ENCODE peak calls at places on chromosomes 6 and 20, in eight cellular contexts. N is RWPE2; V is Peyer's patch; Y is adipocyte; H is NT2/D1; Z is CD8-positive, alpha-beta memory T cell; B is lower lobe of right lung; K is prostate gland. R is an unnamed sample.

GRCh38 chr6:114144887-114145851 is 174.2 kb upstream of the HDAC2 start:
- DNase-seq in N (no peak), V (no peak), Y (peak; percentile 29), H (peak; percentile 5), Z (no peak), B (no peak), K (no peak), R (no peak)

GRCh38 chr6:118725944-118726343 is 74.6 kb upstream of the CEP85L start:
- DNase-seq in N (no peak), V (no peak), Y (no peak), H (no peak), Z (peak; percentile 36), B (no peak), K (no peak), R (no peak)

GRCh38 chr6:152976749-152977148 is 6.1 kb downstream of the FBXO5 start:
- DNase-seq in N (no peak), V (no peak), Y (no peak), H (no peak), Z (no peak), B (no peak), K (no peak), R (no peak)

GRCh38 chr6:162964703-162965140 is 236.9 kb downstream of the PACRG start:
- DNase-seq in N (peak; percentile 78), V (no peak), Y (peak; percentile 93), H (no peak), Z (no peak), B (no peak), K (no peak), R (no peak)

GRCh38 chr20:34983995-34984735 is 28.5 kb downstream of the MYH7B start:
- DNase-seq in N (peak; percentile 76), V (no peak), Y (no peak), H (peak; percentile 42), Z (no peak), B (no peak), K (no peak), R (peak; percentile 87)

GRCh38 chr20:17612287-17612974 is 42.6 kb downstream of the DSTN start:
- DNase-seq in N (peak; percentile 67), V (peak; percentile 61), Y (peak; percentile 70), H (no peak), Z (peak; percentile 81), B (peak; percentile 65), K (no peak), R (peak; percentile 39)

GRCh38 chr6:166592818-166593217 is 6.3 kb upstream of the RAMACL start:
- DNase-seq in N (no peak), V (no peak), Y (peak; percentile 42), H (no peak), Z (no peak), B (no peak), K (no peak), R (no peak)

GRCh38 chr20:63472159-63472811 is at the start of gene KCNQ2:
- DNase-seq in N (no peak), V (no peak), Y (no peak), H (peak; percentile 42), Z (no peak), B (no peak), K (no peak), R (peak; percentile 95)

GRCh38 chr6:3211681-3212080 is 15.8 kb downstream of the TUBB2B start:
- DNase-seq in N (no peak), V (no peak), Y (peak; percentile 43), H (no peak), Z (no peak), B (no peak), K (no peak), R (no peak)

GRCh38 chr6:128005009-128005408 is 104.2 kb upstream of the THEMIS start:
- DNase-seq in N (no peak), V (no peak), Y (no peak), H (no peak), Z (no peak), B (no peak), K (no peak), R (no peak)

GRCh38 chr6:74733830-74734591 is 471.8 kb downstream of the COL12A1 start:
- DNase-seq in N (no peak), V (no peak), Y (peak; percentile 72), H (no peak), Z (no peak), B (no peak), K (no peak), R (no peak)

GRCh38 chr6:117600008-117600743 is 2.1 kb downstream of the GOPC start:
- DNase-seq in N (no peak), V (no peak), Y (peak; percentile 22), H (no peak), Z (no peak), B (no peak), K (no peak), R (no peak)

GRCh38 chr6:38671885-38672467 is 31.0 kb downstream of the GLO1 start:
- DNase-seq in N (no peak), V (peak; percentile 55), Y (peak; percentile 79), H (peak; percentile 33), Z (peak; percentile 15), B (no peak), K (peak; percentile 10), R (peak; percentile 72)

GRCh38 chr6:36414481-36414880 is 27.0 kb upstream of the ETV7 start:
- DNase-seq in N (no peak), V (no peak), Y (no peak), H (no peak), Z (no peak), B (no peak), K (no peak), R (no peak)

DNA sequence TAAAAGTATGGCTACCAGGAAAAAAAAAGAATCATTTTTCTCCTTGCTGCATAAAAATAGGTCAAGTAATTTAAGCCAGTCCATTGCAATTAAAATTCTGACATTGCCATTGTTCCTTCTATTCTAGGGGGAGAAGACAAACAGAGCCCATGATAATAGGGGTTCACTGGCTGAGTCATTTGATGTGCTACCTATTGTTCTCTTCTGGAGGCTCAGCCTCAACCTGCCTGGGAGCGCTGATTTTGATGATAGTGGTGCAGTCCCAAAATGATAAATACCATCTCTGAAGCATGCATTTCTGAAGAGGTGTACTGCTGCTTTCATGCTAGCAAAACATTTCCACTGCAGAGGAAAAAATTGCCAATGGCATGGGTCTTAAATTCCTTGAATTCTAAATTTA is 5.8 kb downstream of the CITED2 start:
- DNase-seq in N (no peak), V (no peak), Y (no peak), H (no peak), Z (no peak), B (no peak), K (no peak), R (peak; percentile 49)
- H3K4me3 ChIP-seq in N (no peak overlapping the region), V (no peak overlapping the region), Y (no peak overlapping the region), H (no peak overlapping the region), Z (no peak overlapping the region), B (no peak overlapping the region), K (no peak overlapping the region), R (no peak overlapping the region)

GRCh38 chr6:145924600-145924999 is 39.6 kb downstream of the SHPRH start:
- DNase-seq in N (no peak), V (no peak), Y (no peak), H (no peak), Z (no peak), B (no peak), K (no peak), R (no peak)

DNA sequence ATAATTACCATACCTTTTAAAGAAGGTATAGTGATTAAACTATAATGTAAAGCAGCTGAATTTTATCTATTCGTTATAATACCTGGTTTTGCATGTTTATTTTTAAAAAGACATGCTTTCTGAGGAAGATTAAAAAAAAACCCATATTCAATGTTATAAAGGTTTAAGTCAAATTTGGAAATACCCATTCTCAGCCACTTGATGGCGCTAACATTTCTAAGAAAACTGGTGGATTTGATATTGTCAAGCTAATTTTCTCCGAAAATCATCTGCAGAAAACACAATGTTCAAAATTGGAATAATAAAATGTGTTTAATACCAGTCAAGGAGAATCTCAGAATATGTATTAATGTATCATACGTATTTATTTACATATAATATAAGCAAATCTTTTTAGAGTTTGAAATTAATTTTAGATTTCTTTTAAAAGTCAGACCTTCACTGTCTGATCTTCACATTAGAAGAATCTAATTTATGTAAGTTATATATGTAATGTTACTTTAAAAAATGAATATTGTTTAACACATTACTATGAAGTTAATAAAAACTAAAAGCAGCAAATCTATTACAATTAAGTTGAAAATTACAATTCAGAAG is 35.0 kb downstream of the SHPRH start:
- DNase-seq in N (no peak), V (no peak), Y (peak; percentile 77), H (peak; percentile 9), Z (peak; percentile 5), B (no peak), K (no peak), R (no peak)
- H3K36me3 ChIP-seq in N (peaks cover 81% of the 10 kb centered on the region), V (no peaks in the 10 kb centered on the region), Y (peaks cover 80% of the 10 kb centered on the region), H (peaks cover 51% of the 10 kb centered on the region), Z (no peaks in the 10 kb centered on the region), B (peaks cover 69% of the 10 kb centered on the region), K (no peaks in the 10 kb centered on the region), R (peaks cover 13% of the 10 kb centered on the region)

DNA sequence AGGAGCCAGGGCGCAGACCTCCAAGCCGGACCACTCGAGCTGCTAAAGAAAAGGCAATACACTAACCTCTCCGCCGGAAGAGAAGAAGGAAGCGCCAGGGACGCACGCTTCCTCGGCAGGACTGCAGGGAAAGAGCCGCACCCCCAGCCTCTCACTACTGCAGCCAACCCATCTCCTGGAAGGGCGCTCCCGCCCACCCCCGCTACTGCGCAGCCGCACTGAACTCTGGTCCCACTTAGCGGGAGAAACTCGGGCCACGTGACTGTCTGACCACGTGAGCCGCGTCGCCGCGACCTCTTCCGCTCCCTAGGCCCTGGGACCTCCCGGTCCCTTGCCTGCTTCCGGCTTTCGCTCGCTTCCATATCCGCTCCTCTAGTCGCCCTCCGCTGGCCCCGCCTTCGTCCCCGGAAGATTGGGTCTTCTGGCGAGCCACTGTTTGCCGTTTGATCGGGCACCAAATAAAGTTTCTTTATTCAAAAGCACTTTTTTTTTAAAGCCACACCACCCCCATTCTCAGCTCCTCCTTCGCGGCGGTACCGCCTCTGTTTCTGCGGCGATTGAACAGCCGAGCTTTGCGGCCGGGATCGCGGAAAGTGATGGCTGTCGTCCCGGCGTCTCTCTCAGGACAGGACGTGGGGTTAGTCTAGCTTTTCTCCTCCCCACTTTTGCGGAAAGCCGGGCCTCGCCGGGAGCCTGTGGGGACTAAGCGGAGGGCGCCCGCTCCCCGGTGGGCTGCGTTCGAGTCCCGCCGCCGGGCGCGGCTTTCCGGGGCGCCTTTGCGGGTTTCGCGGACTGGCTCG is at the start of gene RMND1:
- DNase-seq in N (peak; percentile 100), V (peak; percentile 100), Y (peak; percentile 100), H (peak; percentile 96), Z (peak; percentile 99), B (peak; percentile 100), K (peak; percentile 100), R (peak; percentile 97)
- H3K4me3 ChIP-seq in N (peak within 1 kb of the TSS; percentile 73), V (peak within 1 kb of the TSS; percentile 69), Y (peak within 1 kb of the TSS; percentile 93), H (peak within 1 kb of the TSS; percentile 88), Z (peak within 1 kb of the TSS; percentile 95), B (peak within 1 kb of the TSS; percentile 78), K (peak within 1 kb of the TSS; percentile 80), R (peak within 1 kb of the TSS; percentile 83)

GRCh38 chr6:33404884-33405283 is 5.9 kb upstream of the PHF1 start:
- DNase-seq in N (no peak), V (no peak), Y (no peak), H (no peak), Z (no peak), B (no peak), K (no peak), R (no peak)

GRCh38 chr6:33407132-33407718 is 3.6 kb upstream of the PHF1 start:
- DNase-seq in N (no peak), V (no peak), Y (peak; percentile 66), H (no peak), Z (no peak), B (no peak), K (no peak), R (no peak)

GRCh38 chr6:33405541-33405940 is 5.3 kb upstream of the PHF1 start:
- DNase-seq in N (no peak), V (no peak), Y (no peak), H (no peak), Z (no peak), B (no peak), K (no peak), R (no peak)

GRCh38 chr6:33410050-33410710 is 634 bp upstream of the PHF1 start:
- DNase-seq in N (peak; percentile 98), V (peak; percentile 98), Y (peak; percentile 99), H (peak; percentile 90), Z (peak; percentile 98), B (peak; percentile 99), K (peak; percentile 98), R (peak; percentile 99)

GRCh38 chr6:33406161-33406560 is 4.7 kb upstream of the PHF1 start:
- DNase-seq in N (no peak), V (no peak), Y (no peak), H (no peak), Z (no peak), B (no peak), K (no peak), R (no peak)
- H3K36me3 ChIP-seq in N (peaks cover 82% of the 10 kb centered on the region), V (no peaks in the 10 kb centered on the region), Y (no peaks in the 10 kb centered on the region), H (peaks cover 61% of the 10 kb centered on the region), Z (no peaks in the 10 kb centered on the region), B (no peaks in the 10 kb centered on the region), K (no peaks in the 10 kb centered on the region), R (peaks cover 44% of the 10 kb centered on the region)

R was measured in H7.